ENCODE peak calls at places on chromosomes 4 and X, in seven cellular contexts. One of them, this sample, is unnamed.

GRCh38 chr4:26803462-26803861 is 57.2 kb upstream of the STIM2 start:
- DNase-seq in endothelial cell: no peak
- DNase-seq in Peyer's patch: no peak
- DNase-seq in ovary: no peak
- DNase-seq in activated CD8-positive, alpha-beta T cell treated with anti-CD3 and anti-CD28 coated beads for 36 hours: no peak
- DNase-seq in pancreas: no peak
- DNase-seq in fibroblast of mammary gland: no peak
- DNase-seq in this sample: no peak

GRCh38 chr4:16226816-16227461 is 668 bp upstream of the TAPT1 start:
- DNase-seq in fibroblast of mammary gland: peak; percentile 19
- DNase-seq in ovary: peak; percentile 74
- DNase-seq in activated CD8-positive, alpha-beta T cell treated with anti-CD3 and anti-CD28 coated beads for 36 hours: peak; percentile 48
- DNase-seq in Peyer's patch: peak; percentile 60
- DNase-seq in endothelial cell: peak; percentile 51
- DNase-seq in pancreas: peak; percentile 85
- DNase-seq in this sample: peak; percentile 45

GRCh38 chr4:168309781-168310180 is 8.8 kb downstream of the DDX60 start:
- DNase-seq in endothelial cell: no peak
- DNase-seq in ovary: no peak
- DNase-seq in Peyer's patch: no peak
- DNase-seq in activated CD8-positive, alpha-beta T cell treated with anti-CD3 and anti-CD28 coated beads for 36 hours: no peak
- DNase-seq in pancreas: no peak
- DNase-seq in fibroblast of mammary gland: no peak
- DNase-seq in this sample: no peak

GRCh38 chrX:109926118-109926517 is 76.8 kb upstream of the TMEM164 start:
- DNase-seq in pancreas: no peak
- DNase-seq in endothelial cell: no peak
- DNase-seq in ovary: no peak
- DNase-seq in fibroblast of mammary gland: no peak
- DNase-seq in activated CD8-positive, alpha-beta T cell treated with anti-CD3 and anti-CD28 coated beads for 36 hours: no peak
- DNase-seq in Peyer's patch: no peak
- DNase-seq in this sample: no peak

GRCh38 chr4:88219099-88219498 is 60.7 kb upstream of the ABCG2 start:
- DNase-seq in ovary: no peak
- DNase-seq in pancreas: no peak
- DNase-seq in fibroblast of mammary gland: peak; percentile 61
- DNase-seq in activated CD8-positive, alpha-beta T cell treated with anti-CD3 and anti-CD28 coated beads for 36 hours: no peak
- DNase-seq in endothelial cell: no peak
- DNase-seq in Peyer's patch: no peak
- DNase-seq in this sample: peak; percentile 52

GRCh38 chrX:68288127-68288526 is 145.2 kb downstream of the OPHN1 start:
- DNase-seq in fibroblast of mammary gland: no peak
- DNase-seq in endothelial cell: no peak
- DNase-seq in Peyer's patch: no peak
- DNase-seq in ovary: no peak
- DNase-seq in activated CD8-positive, alpha-beta T cell treated with anti-CD3 and anti-CD28 coated beads for 36 hours: no peak
- DNase-seq in pancreas: no peak
- DNase-seq in this sample: no peak

GRCh38 chrX:79715448-79715847 is 299.1 kb upstream of the TBX22 start:
- DNase-seq in ovary: no peak
- DNase-seq in activated CD8-positive, alpha-beta T cell treated with anti-CD3 and anti-CD28 coated beads for 36 hours: no peak
- DNase-seq in pancreas: no peak
- DNase-seq in endothelial cell: no peak
- DNase-seq in Peyer's patch: no peak
- DNase-seq in fibroblast of mammary gland: no peak
- DNase-seq in this sample: no peak

GRCh38 chr4:75555294-75556164 is at the start of gene ODAPH:
- DNase-seq in ovary: no peak
- DNase-seq in endothelial cell: no peak
- DNase-seq in fibroblast of mammary gland: peak; percentile 29
- DNase-seq in Peyer's patch: peak; percentile 60
- DNase-seq in activated CD8-positive, alpha-beta T cell treated with anti-CD3 and anti-CD28 coated beads for 36 hours: peak; percentile 54
- DNase-seq in pancreas: no peak
- DNase-seq in this sample: peak; percentile 63

GRCh38 chr4:123259676-123260428 is 136.7 kb upstream of the SPRY1 start:
- DNase-seq in pancreas: no peak
- DNase-seq in ovary: no peak
- DNase-seq in endothelial cell: no peak
- DNase-seq in activated CD8-positive, alpha-beta T cell treated with anti-CD3 and anti-CD28 coated beads for 36 hours: no peak
- DNase-seq in fibroblast of mammary gland: no peak
- DNase-seq in Peyer's patch: no peak
- DNase-seq in this sample: no peak

GRCh38 chr4:108762559-108763225 is at the start of gene ETNPPL:
- DNase-seq in ovary: peak; percentile 36
- DNase-seq in fibroblast of mammary gland: no peak
- DNase-seq in activated CD8-positive, alpha-beta T cell treated with anti-CD3 and anti-CD28 coated beads for 36 hours: peak; percentile 51
- DNase-seq in Peyer's patch: no peak
- DNase-seq in endothelial cell: peak; percentile 62
- DNase-seq in pancreas: peak; percentile 69
- DNase-seq in this sample: no peak

GRCh38 chrX:17549005-17549685 is 174.1 kb downstream of the NHS start:
- DNase-seq in endothelial cell: no peak
- DNase-seq in Peyer's patch: no peak
- DNase-seq in pancreas: no peak
- DNase-seq in fibroblast of mammary gland: no peak
- DNase-seq in activated CD8-positive, alpha-beta T cell treated with anti-CD3 and anti-CD28 coated beads for 36 hours: peak; percentile 37
- DNase-seq in ovary: no peak
- DNase-seq in this sample: no peak

GRCh38 chr4:5678977-5679376 is 29.4 kb downstream of the EVC2 start:
- DNase-seq in pancreas: no peak
- DNase-seq in fibroblast of mammary gland: no peak
- DNase-seq in activated CD8-positive, alpha-beta T cell treated with anti-CD3 and anti-CD28 coated beads for 36 hours: no peak
- DNase-seq in endothelial cell: no peak
- DNase-seq in ovary: no peak
- DNase-seq in Peyer's patch: no peak
- DNase-seq in this sample: peak; percentile 8

GRCh38 chr4:37873383-37873782 is 17.5 kb upstream of the TBC1D1 start:
- DNase-seq in pancreas: no peak
- DNase-seq in Peyer's patch: no peak
- DNase-seq in activated CD8-positive, alpha-beta T cell treated with anti-CD3 and anti-CD28 coated beads for 36 hours: no peak
- DNase-seq in fibroblast of mammary gland: peak; percentile 91
- DNase-seq in endothelial cell: no peak
- DNase-seq in ovary: no peak
- DNase-seq in this sample: peak; percentile 86

GRCh38 chr4:22179124-22179874 is 230.7 kb upstream of the KCNIP4 start:
- DNase-seq in activated CD8-positive, alpha-beta T cell treated with anti-CD3 and anti-CD28 coated beads for 36 hours: peak; percentile 21
- DNase-seq in endothelial cell: no peak
- DNase-seq in ovary: no peak
- DNase-seq in Peyer's patch: no peak
- DNase-seq in fibroblast of mammary gland: peak; percentile 97
- DNase-seq in pancreas: no peak
- DNase-seq in this sample: peak; percentile 72

GRCh38 chr4:170090667-170091052 is 904 bp upstream of the AADAT start:
- DNase-seq in activated CD8-positive, alpha-beta T cell treated with anti-CD3 and anti-CD28 coated beads for 36 hours: no peak
- DNase-seq in Peyer's patch: no peak
- DNase-seq in endothelial cell: no peak
- DNase-seq in fibroblast of mammary gland: no peak
- DNase-seq in pancreas: no peak
- DNase-seq in ovary: no peak
- DNase-seq in this sample: no peak

GRCh38 chrX:8288590-8288989 is 117.5 kb upstream of the VCX2 start:
- DNase-seq in Peyer's patch: no peak
- DNase-seq in activated CD8-positive, alpha-beta T cell treated with anti-CD3 and anti-CD28 coated beads for 36 hours: no peak
- DNase-seq in fibroblast of mammary gland: peak; percentile 1
- DNase-seq in pancreas: no peak
- DNase-seq in endothelial cell: no peak
- DNase-seq in ovary: no peak
- DNase-seq in this sample: peak; percentile 13

GRCh38 chrX:24498975-24499374 is 33.9 kb downstream of the PDK3 start:
- DNase-seq in activated CD8-positive, alpha-beta T cell treated with anti-CD3 and anti-CD28 coated beads for 36 hours: no peak
- DNase-seq in Peyer's patch: no peak
- DNase-seq in ovary: no peak
- DNase-seq in pancreas: no peak
- DNase-seq in endothelial cell: no peak
- DNase-seq in fibroblast of mammary gland: peak; percentile 22
- DNase-seq in this sample: peak; percentile 43

GRCh38 chr4:125728568-125728967 is 413.8 kb downstream of the FAT4 start:
- DNase-seq in fibroblast of mammary gland: peak; percentile 89
- DNase-seq in pancreas: no peak
- DNase-seq in endothelial cell: no peak
- DNase-seq in activated CD8-positive, alpha-beta T cell treated with anti-CD3 and anti-CD28 coated beads for 36 hours: no peak
- DNase-seq in ovary: no peak
- DNase-seq in Peyer's patch: no peak
- DNase-seq in this sample: peak; percentile 90

GRCh38 chr4:124583797-124584196 is 128.7 kb downstream of the ANKRD50 start:
- DNase-seq in pancreas: no peak
- DNase-seq in fibroblast of mammary gland: no peak
- DNase-seq in Peyer's patch: no peak
- DNase-seq in ovary: no peak
- DNase-seq in activated CD8-positive, alpha-beta T cell treated with anti-CD3 and anti-CD28 coated beads for 36 hours: no peak
- DNase-seq in endothelial cell: no peak
- DNase-seq in this sample: no peak

GRCh38 chrX:858542-859078 is 228.0 kb downstream of the SHOX start:
- DNase-seq in fibroblast of mammary gland: no peak
- DNase-seq in endothelial cell: no peak
- DNase-seq in activated CD8-positive, alpha-beta T cell treated with anti-CD3 and anti-CD28 coated beads for 36 hours: no peak
- DNase-seq in Peyer's patch: no peak
- DNase-seq in ovary: no peak
- DNase-seq in pancreas: no peak
- DNase-seq in this sample: no peak

GRCh38 chr4:144174401-144175067 is 34.0 kb upstream of the GYPA start:
- DNase-seq in ovary: no peak
- DNase-seq in Peyer's patch: no peak
- DNase-seq in activated CD8-positive, alpha-beta T cell treated with anti-CD3 and anti-CD28 coated beads for 36 hours: peak; percentile 28
- DNase-seq in endothelial cell: peak; percentile 6
- DNase-seq in fibroblast of mammary gland: peak; percentile 69
- DNase-seq in pancreas: no peak
- DNase-seq in this sample: peak; percentile 66

GRCh38 chr4:129218355-129218754 is 122.4 kb downstream of the C4orf33 start:
- DNase-seq in pancreas: no peak
- DNase-seq in activated CD8-positive, alpha-beta T cell treated with anti-CD3 and anti-CD28 coated beads for 36 hours: no peak
- DNase-seq in fibroblast of mammary gland: peak; percentile 31
- DNase-seq in endothelial cell: no peak
- DNase-seq in ovary: no peak
- DNase-seq in Peyer's patch: no peak
- DNase-seq in this sample: no peak
- TF ChIP-seq CTCF in pancreas: no peak
- TF ChIP-seq CTCF in activated CD8-positive, alpha-beta T cell treated with anti-CD3 and anti-CD28 coated beads for 36 hours: no peak
- TF ChIP-seq CTCF in fibroblast of mammary gland: peak; percentile 34
- TF ChIP-seq CTCF in endothelial cell: no peak
- TF ChIP-seq CTCF in ovary: no peak
- TF ChIP-seq CTCF in Peyer's patch: peak; percentile 40
- TF ChIP-seq CTCF in this sample: no peak

DNA sequence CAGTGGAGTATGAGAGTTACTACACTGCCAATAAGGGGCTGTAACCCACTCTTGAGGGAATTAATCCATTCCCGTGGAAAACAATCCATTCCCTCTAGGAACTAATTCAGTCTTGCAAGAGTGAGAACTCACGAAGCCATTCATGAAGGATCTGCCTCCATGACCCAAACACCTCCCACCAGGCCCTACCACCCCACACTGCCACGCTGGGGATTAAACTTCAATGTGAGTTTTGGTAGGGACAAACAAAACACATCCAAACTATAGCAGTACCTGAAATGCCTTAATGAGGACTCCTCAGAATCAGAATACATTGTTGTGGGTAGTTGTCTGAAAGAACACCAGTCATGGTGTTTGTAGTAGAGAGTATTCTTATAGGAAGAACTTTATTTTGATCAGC is 19.2 kb downstream of the PAGE4 start:
- DNase-seq in pancreas: no peak
- DNase-seq in fibroblast of mammary gland: no peak
- DNase-seq in activated CD8-positive, alpha-beta T cell treated with anti-CD3 and anti-CD28 coated beads for 36 hours: no peak
- DNase-seq in Peyer's patch: no peak
- DNase-seq in endothelial cell: no peak
- DNase-seq in ovary: no peak
- DNase-seq in this sample: no peak
- TF ChIP-seq CTCF in pancreas: no peak
- TF ChIP-seq CTCF in fibroblast of mammary gland: no peak
- TF ChIP-seq CTCF in activated CD8-positive, alpha-beta T cell treated with anti-CD3 and anti-CD28 coated beads for 36 hours: no peak
- TF ChIP-seq CTCF in Peyer's patch: no peak
- TF ChIP-seq CTCF in endothelial cell: no peak
- TF ChIP-seq CTCF in ovary: no peak
- TF ChIP-seq CTCF in this sample: no peak

GRCh38 chr4:91114386-91114785 is 987.2 kb downstream of the CCSER1 start:
- DNase-seq in fibroblast of mammary gland: no peak
- DNase-seq in pancreas: no peak
- DNase-seq in endothelial cell: no peak
- DNase-seq in ovary: no peak
- DNase-seq in activated CD8-positive, alpha-beta T cell treated with anti-CD3 and anti-CD28 coated beads for 36 hours: no peak
- DNase-seq in Peyer's patch: no peak
- DNase-seq in this sample: no peak

GRCh38 chr4:91118597-91118996 is 991.4 kb downstream of the CCSER1 start:
- DNase-seq in pancreas: no peak
- DNase-seq in activated CD8-positive, alpha-beta T cell treated with anti-CD3 and anti-CD28 coated beads for 36 hours: no peak
- DNase-seq in endothelial cell: no peak
- DNase-seq in ovary: no peak
- DNase-seq in fibroblast of mammary gland: no peak
- DNase-seq in Peyer's patch: no peak
- DNase-seq in this sample: no peak

GRCh38 chr4:91113130-91113706 is 986.0 kb downstream of the CCSER1 start:
- DNase-seq in endothelial cell: no peak
- DNase-seq in pancreas: no peak
- DNase-seq in activated CD8-positive, alpha-beta T cell treated with anti-CD3 and anti-CD28 coated beads for 36 hours: no peak
- DNase-seq in ovary: no peak
- DNase-seq in Peyer's patch: no peak
- DNase-seq in fibroblast of mammary gland: peak; percentile 25
- DNase-seq in this sample: peak; percentile 39

GRCh38 chr4:91111556-91111955 is 984.4 kb downstream of the CCSER1 start:
- DNase-seq in Peyer's patch: no peak
- DNase-seq in pancreas: no peak
- DNase-seq in endothelial cell: no peak
- DNase-seq in fibroblast of mammary gland: no peak
- DNase-seq in ovary: no peak
- DNase-seq in activated CD8-positive, alpha-beta T cell treated with anti-CD3 and anti-CD28 coated beads for 36 hours: no peak
- DNase-seq in this sample: no peak

DNA sequence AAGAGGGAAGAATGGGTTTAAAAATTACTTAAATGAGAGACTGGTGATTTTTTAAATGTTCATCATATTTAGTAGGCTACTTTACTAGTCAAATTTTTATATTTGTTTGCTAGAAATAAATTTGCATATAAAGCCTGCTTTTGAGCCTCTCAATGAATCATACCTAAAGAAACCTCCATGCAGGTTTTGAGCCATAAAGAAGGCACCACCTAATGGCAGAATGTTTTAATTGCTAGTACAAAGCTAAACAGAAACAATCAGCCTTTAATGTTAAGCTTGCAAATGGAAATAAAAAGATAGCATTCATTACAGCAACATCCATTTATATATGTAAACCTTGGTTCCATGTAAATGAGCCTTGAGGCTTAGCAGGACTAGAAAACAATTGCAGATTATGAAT is 989.7 kb downstream of the CCSER1 start:
- DNase-seq in Peyer's patch: no peak
- DNase-seq in ovary: no peak
- DNase-seq in endothelial cell: no peak
- DNase-seq in fibroblast of mammary gland: peak; percentile 0
- DNase-seq in activated CD8-positive, alpha-beta T cell treated with anti-CD3 and anti-CD28 coated beads for 36 hours: no peak
- DNase-seq in pancreas: no peak
- DNase-seq in this sample: peak; percentile 27
- TF ChIP-seq CTCF in Peyer's patch: peak; percentile 33
- TF ChIP-seq CTCF in ovary: no peak
- TF ChIP-seq CTCF in endothelial cell: peak; percentile 22
- TF ChIP-seq CTCF in fibroblast of mammary gland: no peak
- TF ChIP-seq CTCF in activated CD8-positive, alpha-beta T cell treated with anti-CD3 and anti-CD28 coated beads for 36 hours: no peak
- TF ChIP-seq CTCF in pancreas: no peak
- TF ChIP-seq CTCF in this sample: peak; percentile 32

DNA sequence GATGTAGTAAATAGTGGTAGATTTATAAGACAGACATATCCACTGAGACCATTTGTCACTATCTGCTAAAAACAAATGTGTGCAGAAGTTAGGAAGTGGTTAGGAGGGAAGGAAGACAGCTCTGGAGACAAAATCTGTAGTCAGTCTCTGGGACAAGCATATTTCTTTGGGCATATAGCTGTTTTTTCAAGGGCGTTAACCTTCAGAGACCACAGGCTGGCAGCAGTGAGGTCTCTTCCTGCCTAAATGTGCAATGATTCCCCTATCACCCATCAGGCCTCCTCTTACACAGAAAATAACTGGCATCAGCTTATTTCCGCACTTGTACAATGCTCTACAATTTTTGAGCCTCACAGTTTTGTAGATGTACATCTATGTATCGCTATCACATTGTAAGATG is 6.5 kb downstream of the TMEM150C start:
- DNase-seq in endothelial cell: no peak
- DNase-seq in activated CD8-positive, alpha-beta T cell treated with anti-CD3 and anti-CD28 coated beads for 36 hours: no peak
- DNase-seq in fibroblast of mammary gland: no peak
- DNase-seq in ovary: no peak
- DNase-seq in Peyer's patch: no peak
- DNase-seq in pancreas: no peak
- DNase-seq in this sample: peak; percentile 8
- TF ChIP-seq CTCF in endothelial cell: no peak
- TF ChIP-seq CTCF in activated CD8-positive, alpha-beta T cell treated with anti-CD3 and anti-CD28 coated beads for 36 hours: no peak
- TF ChIP-seq CTCF in fibroblast of mammary gland: peak; percentile 5
- TF ChIP-seq CTCF in ovary: no peak
- TF ChIP-seq CTCF in Peyer's patch: no peak
- TF ChIP-seq CTCF in pancreas: no peak
- TF ChIP-seq CTCF in this sample: no peak